ENCODE peak calls at places on chromosomes 1 and 21, in eight cellular contexts. W is HL-60, Q is neural crest cell, O is natural killer cell, E is AG04450, F is type B pancreatic cell, I is NB4, U is body of pancreas. L is an unnamed sample.

GRCh38 chr1:24557711-24558121 is 1.8 kb downstream of the NCMAP start:
- DNase-seq in W (no peak), Q (no peak), O (no peak), E (no peak), F (no peak), I (no peak), U (peak), L (no peak)

GRCh38 chr1:14332158-14332557 is 266.3 kb upstream of the KAZN start:
- DNase-seq in W (no peak), Q (no peak), O (no peak), E (no peak), F (no peak), I (no peak), U (no peak), L (no peak)

GRCh38 chr1:176691251-176692228 is 228.6 kb downstream of the PAPPA2 start:
- DNase-seq in W (peak), Q (peak), O (no peak), E (peak), F (no peak), I (peak), U (peak), L (no peak)

GRCh38 chr1:183780159-183780558 is 24.8 kb upstream of the RGL1 start:
- DNase-seq in W (no peak), Q (no peak), O (no peak), E (no peak), F (no peak), I (no peak), U (no peak), L (no peak)

GRCh38 chr1:63276625-63277024 is 45.7 kb upstream of the FOXD3 start:
- DNase-seq in W (no peak), Q (no peak), O (no peak), E (no peak), F (no peak), I (no peak), U (no peak), L (no peak)

GRCh38 chr1:240352769-240353168 is 259.2 kb downstream of the GREM2 start:
- DNase-seq in W (no peak), Q (no peak), O (no peak), E (peak), F (no peak), I (peak), U (no peak), L (no peak)

GRCh38 chr1:205662135-205662725 is 18.1 kb downstream of the SLC45A3 start:
- DNase-seq in W (no peak), Q (no peak), O (no peak), E (no peak), F (no peak), I (no peak), U (no peak), L (no peak)

GRCh38 chr1:66575739-66576138 is 41.8 kb downstream of the SGIP1 start:
- DNase-seq in W (no peak), Q (no peak), O (no peak), E (peak), F (no peak), I (no peak), U (peak), L (no peak)

GRCh38 chr1:234277161-234277868 is 95.9 kb upstream of the COA6 start:
- DNase-seq in W (no peak), Q (no peak), O (no peak), E (no peak), F (no peak), I (no peak), U (no peak), L (no peak)

GRCh38 chr1:246398126-246398813 is 108.8 kb downstream of the SMYD3 start:
- DNase-seq in W (no peak), Q (no peak), O (no peak), E (no peak), F (no peak), I (no peak), U (no peak), L (no peak)

GRCh38 chr1:43708006-43708412 is 673 bp downstream of the ST3GAL3 start:
- DNase-seq in W (no peak), Q (no peak), O (no peak), E (no peak), F (no peak), I (peak), U (no peak), L (no peak)

GRCh38 chr1:53956308-53957168 is 10.4 kb downstream of the LRRC42 start:
- DNase-seq in W (no peak), Q (no peak), O (no peak), E (no peak), F (no peak), I (peak), U (no peak), L (no peak)

GRCh38 chr1:53145942-53146708 is 3.7 kb upstream of the SLC1A7 start:
- DNase-seq in W (no peak), Q (no peak), O (no peak), E (peak), F (peak), I (no peak), U (peak), L (peak)

GRCh38 chr1:118504867-118505266 is 319.8 kb upstream of the SPAG17 start:
- DNase-seq in W (no peak), Q (no peak), O (no peak), E (no peak), F (no peak), I (no peak), U (peak), L (no peak)

GRCh38 chr1:209937996-209938959 is at the start of gene SYT14:
- DNase-seq in W (no peak), Q (peak), O (no peak), E (no peak), F (peak), I (no peak), U (peak), L (peak)

DNA sequence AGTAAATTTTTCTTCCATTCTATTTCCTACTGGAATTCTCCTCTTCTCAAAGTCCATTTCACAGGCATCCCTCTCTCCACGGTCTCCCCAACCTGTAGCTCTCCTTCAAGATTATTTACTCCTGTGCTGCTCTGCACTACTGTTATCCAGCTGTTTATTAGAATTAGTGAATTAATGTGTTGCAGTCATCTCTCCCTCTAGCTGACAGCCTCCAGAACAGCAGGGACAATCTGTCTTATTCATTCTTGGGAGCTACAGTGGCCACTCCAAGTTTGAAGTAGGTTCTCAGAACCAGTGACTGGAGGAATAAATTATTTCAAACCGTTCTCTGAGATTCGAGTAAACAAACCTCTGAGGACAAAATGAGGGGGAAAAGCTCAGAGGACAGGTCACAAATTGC is 331.0 kb downstream of the RRAGC start:
- DNase-seq in W (no peak), Q (no peak), O (no peak), E (no peak), F (no peak), I (no peak), U (no peak), L (no peak)
- TF ChIP-seq CTCF in W (no peak), Q (no peak), O (no peak), E (no peak), F (no peak), I (no peak), U (no peak), L (no peak)

DNA sequence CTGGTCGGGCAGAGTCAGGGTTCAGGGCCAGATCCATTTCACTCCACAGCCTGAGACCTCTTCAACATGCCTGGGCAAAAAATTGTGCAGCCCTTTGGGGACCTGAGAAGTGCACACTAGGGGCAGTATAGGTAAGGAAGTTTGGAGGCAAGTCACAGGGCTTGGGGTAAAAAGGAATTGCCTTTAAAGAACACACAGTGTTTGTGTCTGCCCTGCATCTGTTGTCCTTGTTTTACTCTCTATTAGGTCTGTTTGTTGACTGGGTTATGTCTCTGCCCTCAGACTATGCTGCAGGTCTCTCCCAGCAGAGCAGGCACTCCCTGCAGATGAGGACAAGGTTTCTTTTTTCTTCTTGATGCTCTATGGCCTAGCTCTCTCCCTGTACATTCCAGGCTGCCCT is 22.0 kb downstream of the LDLRAD2 start:
- DNase-seq in W (no peak), Q (no peak), O (no peak), E (no peak), F (no peak), I (no peak), U (no peak), L (no peak)
- TF ChIP-seq CTCF in W (peak), Q (no peak), O (no peak), E (no peak), F (no peak), I (peak), U (no peak), L (no peak)

GRCh38 chr21:35340273-35340672 is 291.2 kb upstream of the RUNX1 start:
- DNase-seq in W (no peak), Q (no peak), O (no peak), E (no peak), F (no peak), I (no peak), U (no peak), L (no peak)
- TF ChIP-seq CTCF in W (no peak), Q (no peak), O (no peak), E (no peak), F (no peak), I (no peak), U (no peak), L (no peak)

GRCh38 chr1:55337801-55338447 is 122.8 kb upstream of the USP24 start:
- DNase-seq in W (no peak), Q (no peak), O (no peak), E (no peak), F (no peak), I (peak), U (peak), L (no peak)
- TF ChIP-seq CTCF in W (peak), Q (peak), O (peak), E (peak), F (peak), I (peak), U (peak), L (peak)